ENCODE peak calls at places on chromosomes 7 and 10, in six cellular contexts. Z is IMR-90, E is transverse colon, X is fibroblast of lung, B is AG09319, Y is H9. S is an unnamed sample.

GRCh38 chr7:113289140-113289740 is 170.9 kb upstream of the SMIM30 start:
- DNase-seq in Z (peak), E (no peak), X (peak), B (peak), Y (no peak), S (peak)

GRCh38 chr7:149063481-149063880 is 27.0 kb downstream of the ZNF786 start:
- DNase-seq in Z (no peak), E (no peak), X (no peak), B (no peak), Y (no peak), S (no peak)

GRCh38 chr7:15720849-15721471 is 34.5 kb upstream of the MEOX2 start:
- DNase-seq in Z (peak), E (peak), X (peak), B (peak), Y (no peak), S (peak)

GRCh38 chr10:121577568-121577967 is 20.7 kb downstream of the FGFR2 start:
- DNase-seq in Z (no peak), E (no peak), X (no peak), B (no peak), Y (no peak), S (no peak)

GRCh38 chr10:76416642-76417041 is 985.2 kb downstream of the LRMDA start:
- DNase-seq in Z (no peak), E (no peak), X (no peak), B (no peak), Y (no peak), S (no peak)

GRCh38 chr10:27838291-27838690 is 92.7 kb upstream of the MKX start:
- DNase-seq in Z (no peak), E (no peak), X (no peak), B (no peak), Y (no peak), S (no peak)

GRCh38 chr10:8596929-8597472 is 542.5 kb downstream of the GATA3 start:
- DNase-seq in Z (no peak), E (no peak), X (no peak), B (no peak), Y (no peak), S (no peak)

GRCh38 chr10:119501690-119502089 is 40.8 kb downstream of the RGS10 start:
- DNase-seq in Z (no peak), E (no peak), X (no peak), B (no peak), Y (no peak), S (no peak)

GRCh38 chr7:21429786-21430574 is 2.1 kb downstream of the SP4 start:
- DNase-seq in Z (no peak), E (no peak), X (no peak), B (no peak), Y (no peak), S (no peak)

GRCh38 chr10:12377891-12378290 is 28.5 kb downstream of the CAMK1D start:
- DNase-seq in Z (no peak), E (no peak), X (no peak), B (no peak), Y (no peak), S (no peak)

GRCh38 chr10:4691776-4692175 is 134.2 kb upstream of the AKR1E2 start:
- DNase-seq in Z (peak), E (no peak), X (peak), B (no peak), Y (no peak), S (no peak)

GRCh38 chr7:77348371-77348813 is 67.8 kb downstream of the GSAP start:
- DNase-seq in Z (peak), E (no peak), X (peak), B (no peak), Y (no peak), S (no peak)

GRCh38 chr7:148941598-148942280 is 57.6 kb upstream of the EZH2 start:
- DNase-seq in Z (peak), E (peak), X (peak), B (no peak), Y (peak), S (peak)

GRCh38 chr7:18771834-18772566 is 276.5 kb downstream of the HDAC9 start:
- DNase-seq in Z (no peak), E (no peak), X (peak), B (no peak), Y (no peak), S (no peak)

GRCh38 chr7:93148727-93149126 is 542 bp upstream of the SAMD9L start:
- DNase-seq in Z (no peak), E (no peak), X (no peak), B (no peak), Y (no peak), S (no peak)

GRCh38 chr10:93415693-93416092 is 66.4 kb downstream of the MYOF start:
- DNase-seq in Z (no peak), E (no peak), X (no peak), B (no peak), Y (no peak), S (no peak)

GRCh38 chr7:73894851-73895441 is 34.0 kb downstream of the TMEM270 start:
- DNase-seq in Z (peak), E (peak), X (peak), B (peak), Y (no peak), S (no peak)

GRCh38 chr10:17751781-17752445 is at the start of gene TMEM236:
- DNase-seq in Z (no peak), E (peak), X (no peak), B (no peak), Y (no peak), S (no peak)

GRCh38 chr7:15424468-15424867 is 137.3 kb downstream of the AGMO start:
- DNase-seq in Z (peak), E (no peak), X (no peak), B (no peak), Y (no peak), S (no peak)

GRCh38 chr10:5508161-5508604 is 8.8 kb upstream of the CALML5 start:
- DNase-seq in Z (no peak), E (peak), X (no peak), B (no peak), Y (no peak), S (no peak)

GRCh38 chr7:86939197-86939814 is 120.1 kb downstream of the ELAPOR2 start:
- DNase-seq in Z (peak), E (peak), X (peak), B (peak), Y (peak), S (peak)

GRCh38 chr7:7883394-7883793 is 85.2 kb upstream of the GLCCI1 start:
- DNase-seq in Z (no peak), E (no peak), X (no peak), B (no peak), Y (no peak), S (no peak)

GRCh38 chr7:50657912-50658311 is 92.7 kb upstream of the DDC start:
- DNase-seq in Z (no peak), E (no peak), X (no peak), B (no peak), Y (no peak), S (no peak)
- TF ChIP-seq CTCF in Z (no peak), E (no peak), X (no peak), B (no peak), Y (no peak), S (no peak)

GRCh38 chr10:110781139-110781538 is 90.6 kb upstream of the PDCD4 start:
- DNase-seq in Z (no peak), E (no peak), X (no peak), B (no peak), Y (no peak), S (no peak)

GRCh38 chr10:110783509-110784103 is 88.1 kb upstream of the PDCD4 start:
- DNase-seq in Z (peak), E (no peak), X (no peak), B (no peak), Y (no peak), S (no peak)

GRCh38 chr10:110784198-110784597 is 87.5 kb upstream of the PDCD4 start:
- DNase-seq in Z (no peak), E (no peak), X (no peak), B (no peak), Y (no peak), S (no peak)

GRCh38 chr10:110780704-110781103 is 91.0 kb upstream of the PDCD4 start:
- DNase-seq in Z (no peak), E (no peak), X (no peak), B (no peak), Y (no peak), S (no peak)

GRCh38 chr10:110782616-110783015 is 89.1 kb upstream of the PDCD4 start:
- DNase-seq in Z (no peak), E (no peak), X (no peak), B (no peak), Y (no peak), S (no peak)
- TF ChIP-seq CTCF in Z (no peak), E (no peak), X (no peak), B (no peak), Y (no peak), S (no peak)

GRCh38 chr7:25841575-25841974 is 310.4 kb upstream of the NFE2L3 start:
- DNase-seq in Z (no peak), E (no peak), X (no peak), B (no peak), Y (no peak), S (no peak)

GRCh38 chr7:25842201-25842726 is 309.7 kb upstream of the NFE2L3 start:
- DNase-seq in Z (no peak), E (no peak), X (no peak), B (no peak), Y (no peak), S (no peak)

GRCh38 chr7:25840209-25840792 is 311.7 kb upstream of the NFE2L3 start:
- DNase-seq in Z (no peak), E (no peak), X (no peak), B (no peak), Y (no peak), S (no peak)

GRCh38 chr7:25835191-25835590 is 316.8 kb upstream of the NFE2L3 start:
- DNase-seq in Z (peak), E (no peak), X (peak), B (no peak), Y (no peak), S (no peak)

DNA sequence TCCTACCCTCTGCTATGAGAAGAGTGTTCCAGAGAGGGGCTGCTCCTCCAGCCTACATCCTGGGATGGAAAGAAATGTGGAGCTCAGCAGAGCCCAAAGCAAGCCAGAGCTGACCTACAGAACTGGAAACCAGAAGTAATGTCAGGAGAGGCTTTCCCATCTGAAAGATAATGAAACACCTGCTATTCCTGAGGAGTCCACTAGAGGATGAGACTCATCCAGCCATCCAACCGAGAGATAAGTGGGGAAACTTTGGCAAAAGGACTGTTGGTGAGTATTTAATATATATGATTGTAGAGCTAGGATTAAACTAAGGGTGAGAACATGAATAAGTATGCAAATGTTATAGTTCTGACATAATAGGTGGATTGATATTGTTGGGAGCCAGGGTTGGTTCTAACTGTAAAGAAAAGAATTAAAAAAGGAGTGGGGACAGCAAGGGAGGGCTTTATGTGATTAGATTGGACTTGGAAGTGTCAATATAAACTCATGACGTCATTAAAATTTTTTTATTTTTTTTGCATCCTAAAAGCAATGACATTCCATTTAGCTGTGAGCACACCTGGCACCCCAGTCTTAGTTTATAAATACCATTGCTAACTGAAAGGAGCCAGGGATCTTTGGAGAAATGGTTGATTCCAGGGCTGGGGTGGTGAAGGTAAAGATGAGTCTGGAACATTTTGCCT is 312.8 kb upstream of the NFE2L3 start:
- DNase-seq in Z (no peak), E (no peak), X (no peak), B (no peak), Y (no peak), S (no peak)
- TF ChIP-seq CTCF in Z (peak), E (peak), X (no peak), B (peak), Y (peak), S (peak)

GRCh38 chr10:33132626-33133025 is 174.6 kb upstream of the ITGB1 start:
- DNase-seq in Z (no peak), E (no peak), X (no peak), B (no peak), Y (peak), S (peak)
- TF ChIP-seq CTCF in Z (no peak), E (no peak), X (no peak), B (no peak), Y (peak), S (peak)

GRCh38 chr7:38751416-38751815 is 120.2 kb upstream of the AMPH start:
- DNase-seq in Z (peak), E (no peak), X (no peak), B (no peak), Y (no peak), S (no peak)

GRCh38 chr7:38753347-38753746 is 122.2 kb upstream of the AMPH start:
- DNase-seq in Z (no peak), E (no peak), X (no peak), B (no peak), Y (no peak), S (no peak)

GRCh38 chr7:38746438-38746837 is 115.3 kb upstream of the AMPH start:
- DNase-seq in Z (no peak), E (no peak), X (no peak), B (no peak), Y (no peak), S (no peak)

GRCh38 chr7:38744746-38745145 is 113.6 kb upstream of the AMPH start:
- DNase-seq in Z (peak), E (no peak), X (peak), B (no peak), Y (no peak), S (no peak)

GRCh38 chr7:38748056-38748610 is 117.0 kb upstream of the AMPH start:
- DNase-seq in Z (peak), E (no peak), X (peak), B (no peak), Y (no peak), S (peak)
- TF ChIP-seq CTCF in Z (peak), E (peak), X (peak), B (peak), Y (peak), S (peak)

GRCh38 chr7:155213955-155214327 is 83.7 kb upstream of the INSIG1 start:
- DNase-seq in Z (no peak), E (no peak), X (no peak), B (no peak), Y (no peak), S (no peak)
- TF ChIP-seq CTCF in Z (no peak), E (no peak), X (no peak), B (no peak), Y (no peak), S (no peak)

GRCh38 chr10:74888947-74889661 is 62.7 kb downstream of the KAT6B start:
- DNase-seq in Z (no peak), E (no peak), X (no peak), B (no peak), Y (no peak), S (peak)
- TF ChIP-seq CTCF in Z (no peak), E (no peak), X (no peak), B (no peak), Y (no peak), S (peak)

GRCh38 chr10:88261152-88261551 is 322.0 kb downstream of the RNLS start:
- DNase-seq in Z (no peak), E (no peak), X (no peak), B (no peak), Y (no peak), S (no peak)

GRCh38 chr10:88260329-88261051 is 322.6 kb downstream of the RNLS start:
- DNase-seq in Z (no peak), E (no peak), X (no peak), B (no peak), Y (no peak), S (no peak)

GRCh38 chr10:88259381-88259780 is 323.7 kb downstream of the RNLS start:
- DNase-seq in Z (no peak), E (no peak), X (no peak), B (no peak), Y (no peak), S (no peak)

GRCh38 chr10:88262591-88263234 is 320.4 kb downstream of the RNLS start:
- DNase-seq in Z (no peak), E (no peak), X (no peak), B (no peak), Y (no peak), S (no peak)
- TF ChIP-seq CTCF in Z (no peak), E (no peak), X (no peak), B (no peak), Y (no peak), S (no peak)